ENCODE peak calls at places on chromosomes 12 and 14, in four cellular contexts. A is cardiac muscle cell, O is mesenchymal stem cell, I is GM23338. W is an unnamed sample.
A peak's percentile ranks its signal among the peaks of the same experiment; 100 is the strongest.

GRCh38 chr12:71954040-71954649 is 15.5 kb downstream of the TPH2 start:
- DNase-seq in A (no peak), O (no peak), I (no peak), W (no peak)

GRCh38 chr12:120286768-120287490 is 4.8 kb downstream of the RNU4-2 start:
- DNase-seq in A (peak; percentile 28), O (no peak), I (peak; percentile 27), W (no peak)

GRCh38 chr12:108400481-108400880 is 61.4 kb upstream of the CMKLR1 start:
- DNase-seq in A (no peak), O (no peak), I (no peak), W (no peak)

GRCh38 chr12:8828514-8829127 is 6.2 kb downstream of the A2ML1 start:
- DNase-seq in A (no peak), O (no peak), I (no peak), W (no peak)

GRCh38 chr12:81209001-81209400 is 131.1 kb downstream of the ACSS3 start:
- DNase-seq in A (no peak), O (peak; percentile 6), I (no peak), W (no peak)

GRCh38 chr12:97005612-97006011 is 98.6 kb downstream of the NEDD1 start:
- DNase-seq in A (no peak), O (no peak), I (peak; percentile 60), W (no peak)

GRCh38 chr14:91918159-91918883 is 29.2 kb downstream of the FBLN5 start:
- DNase-seq in A (no peak), O (peak; percentile 21), I (no peak), W (no peak)

GRCh38 chr14:69475194-69475818 is 9.2 kb upstream of the PLEKHD1 start:
- DNase-seq in A (peak; percentile 23), O (peak; percentile 17), I (peak; percentile 65), W (peak; percentile 33)

GRCh38 chr12:11807453-11807852 is 158.0 kb downstream of the ETV6 start:
- DNase-seq in A (no peak), O (no peak), I (no peak), W (no peak)

GRCh38 chr12:72889791-72890190 is 617.6 kb downstream of the TRHDE start:
- DNase-seq in A (no peak), O (no peak), I (peak; percentile 2), W (no peak)

GRCh38 chr12:46449856-46450255 is 77.3 kb upstream of the SLC38A2 start:
- DNase-seq in A (no peak), O (no peak), I (no peak), W (no peak)

GRCh38 chr12:92055877-92056276 is 89.8 kb downstream of the BTG1 start:
- DNase-seq in A (no peak), O (no peak), I (no peak), W (no peak)

DNA sequence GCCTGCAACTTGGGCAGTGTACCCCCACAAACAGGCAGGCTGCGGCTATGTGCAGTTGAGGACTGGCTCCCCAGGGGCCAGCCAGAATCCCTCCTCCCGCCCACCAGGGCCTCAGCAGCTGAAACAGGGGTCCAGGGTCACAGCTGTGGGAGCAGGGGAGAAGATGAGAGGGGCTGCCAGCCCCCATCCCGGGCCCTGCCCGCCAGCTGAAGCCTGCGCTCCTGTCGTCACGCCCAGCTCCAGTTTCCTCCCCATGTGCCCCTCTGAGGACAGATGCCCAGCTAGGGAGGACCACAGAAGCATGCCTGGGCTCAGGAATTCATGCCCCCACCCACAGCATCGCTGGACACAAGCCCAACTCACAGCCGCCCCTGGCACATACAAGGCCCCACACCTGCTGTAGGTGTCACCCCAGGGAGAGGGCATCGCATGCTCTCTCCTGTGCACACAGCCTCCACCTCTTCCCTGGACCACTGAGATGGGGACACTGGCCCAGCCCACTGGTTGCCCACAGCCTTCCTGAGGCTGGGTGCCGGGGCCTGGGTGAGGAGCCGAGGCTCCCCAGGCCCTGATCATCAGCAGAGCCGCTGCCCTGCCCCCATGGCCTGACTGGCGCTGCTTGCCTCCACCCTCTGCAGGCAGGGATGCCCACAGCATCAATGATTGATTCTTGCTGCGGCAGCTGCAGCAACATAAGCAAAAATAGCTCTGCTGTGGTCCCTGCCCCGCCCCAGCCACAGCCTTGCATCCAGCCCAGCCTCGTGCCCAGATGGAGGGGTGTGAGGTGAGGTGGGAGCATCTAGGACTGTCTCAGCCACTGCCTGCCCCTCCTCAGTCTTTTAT is 3.7 kb upstream of the CLBA1 start:
- DNase-seq in A (no peak), O (no peak), I (no peak), W (no peak)
- H3K36me3 ChIP-seq in A (no peaks in the 10 kb centered on the region), O (no peaks in the 10 kb centered on the region), I (no peaks in the 10 kb centered on the region), W (no peaks in the 10 kb centered on the region)

GRCh38 chr12:57208116-57208945 is 8.3 kb upstream of the NXPH4 start:
- DNase-seq in A (no peak), O (no peak), I (no peak), W (no peak)
- H3K36me3 ChIP-seq in A (peaks cover 24% of the 10 kb centered on the region), O (peaks cover 94% of the 10 kb centered on the region), I (peaks cover 12% of the 10 kb centered on the region), W (peaks cover 45% of the 10 kb centered on the region)

GRCh38 chr12:24803406-24804245 is 145.3 kb downstream of the BCAT1 start:
- DNase-seq in A (no peak), O (no peak), I (no peak), W (no peak)
- H3K36me3 ChIP-seq in A (no peaks in the 10 kb centered on the region), O (no peaks in the 10 kb centered on the region), I (no peaks in the 10 kb centered on the region), W (no peaks in the 10 kb centered on the region)

GRCh38 chr12:48128800-48129199 is 9.6 kb downstream of the PFKM start:
- DNase-seq in A (no peak), O (peak; percentile 25), I (no peak), W (no peak)
- H3K36me3 ChIP-seq in A (peaks cover 54% of the 10 kb centered on the region), O (peaks cover 95% of the 10 kb centered on the region), I (peaks cover 46% of the 10 kb centered on the region), W (peaks cover 40% of the 10 kb centered on the region)

DNA sequence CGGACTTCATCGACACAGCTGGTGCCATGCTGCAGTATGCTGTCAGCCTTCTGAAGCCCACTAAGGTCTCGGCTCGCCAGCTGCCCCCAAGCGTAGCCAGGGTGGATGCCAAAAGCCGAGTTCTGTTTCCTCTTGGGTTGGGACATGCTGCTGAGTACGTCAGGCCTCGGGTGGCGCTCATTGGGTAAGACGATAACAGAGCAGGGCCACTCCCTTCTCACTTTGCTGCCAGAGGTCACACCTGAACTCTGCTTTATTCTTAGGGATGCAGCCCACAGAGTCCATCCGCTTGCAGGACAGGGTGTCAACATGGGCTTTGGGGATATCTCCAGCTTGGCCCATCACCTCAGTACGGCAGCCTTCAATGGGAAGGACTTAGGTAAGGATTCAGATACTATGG is 11.1 kb downstream of the COQ6 start:
- DNase-seq in A (no peak), O (no peak), I (no peak), W (no peak)
- H3K36me3 ChIP-seq in A (peaks cover 68% of the 10 kb centered on the region), O (peaks cover 80% of the 10 kb centered on the region), I (no peaks in the 10 kb centered on the region), W (peaks cover 2% of the 10 kb centered on the region)

DNA sequence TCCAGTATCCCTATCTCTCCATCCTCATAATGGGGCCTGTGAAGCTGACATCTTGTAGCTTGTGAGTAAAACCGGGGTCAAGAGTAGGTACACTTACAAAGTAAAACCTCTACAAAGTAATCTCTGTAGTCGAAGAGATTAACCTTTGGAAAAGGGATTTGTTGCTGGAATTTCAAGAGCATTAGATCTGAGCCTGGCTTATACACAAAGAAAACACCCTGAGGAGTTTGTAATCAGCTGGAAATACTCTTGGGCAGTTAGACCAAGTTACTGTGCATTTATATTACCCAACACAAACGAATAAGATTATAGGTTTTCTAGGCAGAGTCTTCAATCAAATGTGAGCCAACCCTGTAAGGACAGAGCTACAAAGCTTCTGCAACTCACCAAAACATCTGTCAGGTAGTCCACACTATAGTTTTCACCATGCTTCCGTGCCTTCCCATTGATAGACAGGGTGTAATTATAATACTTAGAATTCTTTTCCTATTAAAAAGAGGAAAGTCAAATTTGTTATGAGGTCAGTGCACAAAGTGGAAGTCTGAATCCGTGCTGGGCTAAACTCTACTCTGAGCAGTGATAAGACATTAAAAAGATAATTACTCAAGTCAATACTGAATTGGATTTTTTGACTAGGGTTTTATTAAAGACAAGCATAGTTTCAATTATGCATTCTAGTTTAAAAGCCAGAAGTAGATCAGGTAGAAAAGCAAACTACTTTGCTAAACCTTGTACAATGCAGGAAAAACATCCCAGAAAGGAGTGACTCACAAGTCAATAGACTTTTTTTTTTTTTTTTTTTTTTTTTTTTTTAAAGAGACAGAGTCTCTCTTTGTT is 14.6 kb downstream of the GNS start:
- DNase-seq in A (no peak), O (peak; percentile 26), I (no peak), W (no peak)
- H3K36me3 ChIP-seq in A (peaks cover 41% of the 10 kb centered on the region), O (peaks cover 75% of the 10 kb centered on the region), I (peaks cover 43% of the 10 kb centered on the region), W (peaks cover 37% of the 10 kb centered on the region)

DNA sequence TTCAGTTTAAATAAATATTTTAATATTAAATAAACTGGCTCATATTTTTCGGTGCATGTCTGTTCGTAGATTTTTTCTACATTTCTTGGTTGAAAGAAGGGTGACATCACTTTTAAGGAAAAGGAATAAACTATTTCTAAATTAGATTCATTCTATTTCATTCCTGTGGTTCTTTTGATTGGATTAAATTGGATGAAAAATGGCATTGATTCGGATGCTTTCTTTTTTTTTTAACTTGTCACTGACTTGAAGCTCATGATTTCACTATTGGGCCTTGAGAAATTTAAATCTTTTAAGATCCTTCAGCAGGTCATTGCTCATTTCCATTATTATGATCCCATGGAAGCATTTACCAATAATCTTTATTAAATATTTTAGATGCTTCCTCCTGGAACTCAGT is 113.1 kb upstream of the RASSF8 start:
- DNase-seq in A (no peak), O (no peak), I (no peak), W (no peak)
- H3K36me3 ChIP-seq in A (no peaks in the 10 kb centered on the region), O (no peaks in the 10 kb centered on the region), I (no peaks in the 10 kb centered on the region), W (no peaks in the 10 kb centered on the region)

W was measured in MG63.